ENCODE peak calls at places on chromosome 20, in five cellular contexts. P, G, A, D and J are unnamed samples.

GRCh38 chr20:63115651-63116411 is 100.1 kb downstream of the YTHDF1 start:
- DNase-seq in P (no peak), A (no peak), G (no peak), D (no peak), J (no peak)

GRCh38 chr20:52004720-52005119 is 186.9 kb downstream of the ZFP64 start:
- DNase-seq in A (no peak), G (no peak), P (no peak), D (no peak), J (no peak)

GRCh38 chr20:37913563-37914366 is 10.8 kb downstream of the VSTM2L start:
- DNase-seq in P (no peak), D (no peak), A (no peak), G (no peak), J (no peak)

GRCh38 chr20:32470025-32470861 is 112.1 kb downstream of the ASXL1 start:
- DNase-seq in A (no peak), G (no peak), D (peak; percentile 66), P (peak; percentile 55), J (no peak)

GRCh38 chr20:38132910-38133501 is 32.1 kb downstream of the TGM2 start:
- DNase-seq in A (no peak), D (no peak), G (no peak), P (no peak), J (no peak)

GRCh38 chr20:50163570-50164317 is 10.2 kb upstream of the PEDS1 start:
- DNase-seq in G (no peak), D (no peak), P (no peak), A (no peak), J (no peak)

GRCh38 chr20:49380245-49380875 is 102.1 kb downstream of the KCNB1 start:
- DNase-seq in A (no peak), D (no peak), P (no peak), G (no peak), J (no peak)

GRCh38 chr20:62652051-62652893 is 10.0 kb downstream of the SLCO4A1 start:
- DNase-seq in D (peak; percentile 88), P (peak; percentile 97), G (peak; percentile 93), A (peak; percentile 94), J (no peak)

GRCh38 chr20:51579137-51579536 is 36.6 kb upstream of the NFATC2 start:
- DNase-seq in D (no peak), P (no peak), G (no peak), A (no peak), J (no peak)

GRCh38 chr20:58233393-58233792 is 4.9 kb upstream of the ANKRD60 start:
- DNase-seq in P (no peak), A (no peak), G (no peak), D (no peak), J (no peak)

GRCh38 chr20:3739054-3739925 is 6.8 kb downstream of the HSPA12B start:
- DNase-seq in D (no peak), G (no peak), A (no peak), P (no peak), J (no peak)

GRCh38 chr20:1664911-1665310 is 7.3 kb upstream of the SIRPG start:
- DNase-seq in P (peak; percentile 8), G (peak; percentile 60), A (no peak), D (no peak), J (no peak)

GRCh38 chr20:5328228-5328627 is 11.5 kb upstream of the PROKR2 start:
- DNase-seq in P (no peak), A (no peak), D (no peak), G (no peak), J (no peak)

GRCh38 chr20:23613676-23614075 is 8.0 kb upstream of the CST9 start:
- DNase-seq in A (no peak), P (no peak), G (no peak), D (no peak), J (no peak)

GRCh38 chr20:46699651-46700359 is 9.6 kb upstream of the SLC2A10 start:
- DNase-seq in A (no peak), P (no peak), G (no peak), D (peak; percentile 35), J (no peak)

GRCh38 chr20:5863040-5863811 is 87.1 kb downstream of the TRMT6 start:
- DNase-seq in D (no peak), A (peak; percentile 49), G (no peak), P (no peak), J (no peak)

GRCh38 chr20:5073154-5074049 is 46.4 kb downstream of the PCNA start:
- DNase-seq in D (peak; percentile 97), G (no peak), P (no peak), A (peak; percentile 44), J (no peak)

GRCh38 chr20:49636447-49636846 is 68.5 kb upstream of the PTGIS start:
- DNase-seq in G (no peak), D (no peak), A (no peak), P (no peak), J (no peak)

GRCh38 chr20:51760905-51761544 is 7.2 kb downstream of the ATP9A start:
- DNase-seq in A (peak; percentile 31), G (no peak), P (no peak), D (peak; percentile 79), J (no peak)

GRCh38 chr20:10259166-10259565 is 40.5 kb downstream of the SNAP25 start:
- DNase-seq in P (no peak), G (no peak), D (no peak), A (no peak), J (no peak)

GRCh38 chr20:36343641-36344040 is 37.5 kb downstream of the DLGAP4 start:
- DNase-seq in A (no peak), P (no peak), D (no peak), G (no peak), J (no peak)

GRCh38 chr20:35299780-35300179 is 7.6 kb upstream of the FAM83C start:
- DNase-seq in P (no peak), A (no peak), G (no peak), D (no peak), J (no peak)

GRCh38 chr20:63073051-63073737 is 66.4 kb upstream of the BHLHE23 start:
- DNase-seq in G (no peak), P (no peak), D (no peak), A (no peak), J (no peak)

GRCh38 chr20:12057778-12058177 is 140.1 kb downstream of the BTBD3 start:
- DNase-seq in G (no peak), D (no peak), A (no peak), P (no peak), J (no peak)

GRCh38 chr20:19915111-19915798 is 101.9 kb upstream of the NAA20 start:
- DNase-seq in P (no peak), A (no peak), D (no peak), G (no peak), J (no peak)

GRCh38 chr20:25039697-25040437 is 18.1 kb downstream of the ACSS1 start:
- DNase-seq in D (no peak), A (no peak), P (no peak), G (no peak), J (no peak)

GRCh38 chr20:19935842-19936241 is 81.3 kb upstream of the NAA20 start:
- DNase-seq in P (no peak), G (no peak), D (no peak), A (peak; percentile 71), J (no peak)

GRCh38 chr20:33732166-33732970 is 572 bp downstream of the ZNF341 start:
- DNase-seq in D (peak; percentile 89), A (no peak), G (peak; percentile 86), P (peak; percentile 57), J (no peak)

GRCh38 chr20:48957053-48957481 is 35.6 kb downstream of the ARFGEF2 start:
- DNase-seq in A (no peak), P (no peak), G (no peak), D (no peak), J (no peak)

GRCh38 chr20:62552613-62553012 is 76.8 kb upstream of the GATA5 start:
- DNase-seq in G (no peak), A (no peak), D (no peak), P (no peak), J (no peak)

GRCh38 chr20:43942661-43943285 is 28.1 kb downstream of the TOX2 start:
- DNase-seq in G (peak; percentile 76), D (peak; percentile 38), P (peak; percentile 62), A (no peak), J (no peak)

GRCh38 chr20:45934046-45934586 is 367 bp upstream of the PCIF1 start:
- DNase-seq in A (no peak), D (peak; percentile 61), G (peak; percentile 73), P (no peak), J (peak; percentile 86)

GRCh38 chr20:62344782-62345181 is 22.3 kb downstream of the LAMA5 start:
- DNase-seq in D (no peak), P (no peak), G (no peak), A (no peak), J (no peak)

GRCh38 chr20:59412251-59412650 is 111.8 kb downstream of the EDN3 start:
- DNase-seq in P (no peak), G (no peak), D (no peak), A (no peak), J (no peak)

GRCh38 chr20:38113401-38114325 is 51.4 kb downstream of the TGM2 start:
- DNase-seq in P (no peak), A (no peak), D (peak; percentile 67), G (no peak), J (no peak)